ENCODE peak calls at places on chromosomes 12 and 14, in seven cellular contexts. K is IMR-90, W is H9, E is mesenchymal stem cell, Q is neuronal stem cell, T is mesendoderm, A is trophoblast cell. D is an unnamed sample.

GRCh38 chr14:67940894-67941455 is 121.4 kb downstream of the RAD51B start:
- DNase-seq in K (peak), W (no peak), T (no peak), E (peak), Q (peak), A (no peak), D (no peak)

GRCh38 chr12:90260136-90260535 is 551.5 kb upstream of the ATP2B1 start:
- DNase-seq in A (no peak), E (no peak), K (no peak), Q (no peak), T (no peak), W (no peak), D (no peak)

GRCh38 chr12:53172352-53172751 is 8.2 kb upstream of the ZNF740 start:
- DNase-seq in A (no peak), E (no peak), W (no peak), Q (no peak), T (no peak), K (peak), D (no peak)

GRCh38 chr12:69105101-69105613 is 134.2 kb upstream of the CPSF6 start:
- DNase-seq in W (no peak), K (no peak), T (no peak), Q (no peak), A (peak), E (no peak), D (no peak)

GRCh38 chr12:12398026-12398859 is 41.4 kb downstream of the BORCS5 start:
- DNase-seq in E (peak), T (no peak), W (no peak), K (peak), Q (no peak), A (peak), D (no peak)

GRCh38 chr12:40154381-40154780 is 48.5 kb upstream of the SLC2A13 start:
- DNase-seq in E (no peak), Q (no peak), K (no peak), W (no peak), T (no peak), A (no peak), D (no peak)

GRCh38 chr12:7583471-7583870 is 79.9 kb upstream of the CD163 start:
- DNase-seq in A (peak), K (no peak), T (no peak), Q (no peak), W (no peak), E (no peak), D (no peak)

GRCh38 chr14:56944397-56944796 is 134.1 kb upstream of the OTX2 start:
- DNase-seq in Q (no peak), K (no peak), E (no peak), W (no peak), T (no peak), A (no peak), D (no peak)

GRCh38 chr14:22159049-22159448 is 430.0 kb downstream of the DAD1 start:
- DNase-seq in K (no peak), A (peak), Q (no peak), T (no peak), E (no peak), W (no peak), D (no peak)

GRCh38 chr14:104392396-104393198 is 187.0 kb upstream of the C14orf180 start:
- DNase-seq in A (no peak), K (no peak), W (peak), Q (no peak), T (no peak), E (no peak), D (no peak)

GRCh38 chr12:117441751-117442150 is 80.3 kb upstream of the NOS1 start:
- DNase-seq in K (no peak), E (no peak), T (peak), W (peak), A (no peak), Q (no peak), D (no peak)

GRCh38 chr12:115095073-115095748 is 411.2 kb upstream of the TBX3 start:
- DNase-seq in A (no peak), K (no peak), Q (no peak), E (no peak), T (no peak), W (no peak), D (no peak)

GRCh38 chr12:122827258-122827657 is 8.0 kb upstream of the HIP1R start:
- DNase-seq in K (no peak), Q (no peak), A (no peak), T (no peak), W (no peak), E (no peak), D (no peak)

GRCh38 chr12:6383572-6384498 is at the start of gene LTBR:
- DNase-seq in W (peak), K (peak), E (peak), A (peak), T (peak), Q (no peak), D (peak)

GRCh38 chr12:109870648-109871047 is 9.7 kb downstream of the GLTP start:
- DNase-seq in K (peak), E (peak), Q (no peak), T (no peak), A (no peak), W (no peak), D (no peak)

GRCh38 chr12:91836264-91836663 is 309.4 kb downstream of the BTG1 start:
- DNase-seq in K (no peak), E (no peak), A (no peak), Q (no peak), T (no peak), W (no peak), D (no peak)

GRCh38 chr14:95533391-95533821 is 1.4 kb upstream of the GLRX5 start:
- DNase-seq in T (peak), A (peak), Q (no peak), K (peak), W (no peak), E (peak), D (no peak)

GRCh38 chr12:67766370-67766769 is 117.8 kb downstream of the DYRK2 start:
- DNase-seq in K (peak), A (peak), E (peak), W (no peak), T (peak), Q (no peak), D (no peak)

GRCh38 chr12:53344824-53345485 is 8.8 kb upstream of the SP7 start:
- DNase-seq in K (peak), A (peak), W (peak), Q (peak), E (peak), T (peak), D (no peak)

GRCh38 chr12:50102648-50103309 is 1.0 kb upstream of the GPD1 start:
- DNase-seq in K (no peak), A (no peak), Q (no peak), E (no peak), W (no peak), T (no peak), D (no peak)

GRCh38 chr12:31494455-31494854 is 96.5 kb downstream of the DENND5B start:
- DNase-seq in T (no peak), K (no peak), Q (no peak), E (no peak), A (no peak), W (no peak), D (no peak)

GRCh38 chr12:90305379-90305778 is 596.7 kb upstream of the ATP2B1 start:
- DNase-seq in W (peak), T (peak), A (peak), Q (no peak), E (no peak), K (no peak), D (no peak)

GRCh38 chr14:101780887-101781239 is 19.4 kb downstream of the PPP2R5C start:
- DNase-seq in T (peak), Q (no peak), A (no peak), W (peak), E (peak), K (no peak), D (no peak)

GRCh38 chr14:96051642-96052540 is 12.7 kb downstream of the C14orf132 start:
- DNase-seq in K (peak), Q (no peak), W (peak), A (peak), E (no peak), T (peak), D (peak)

GRCh38 chr14:61491224-61491623 is 169.8 kb downstream of the PRKCH start:
- DNase-seq in A (no peak), K (no peak), Q (no peak), W (no peak), E (no peak), T (no peak), D (no peak)

GRCh38 chr12:58242803-58243628 is 301.6 kb downstream of the ATP23 start:
- DNase-seq in A (no peak), W (no peak), Q (no peak), T (no peak), K (peak), E (no peak), D (no peak)

GRCh38 chr14:66046591-66046990 is 439.6 kb upstream of the CCDC196 start:
- DNase-seq in E (no peak), A (no peak), T (no peak), K (no peak), W (no peak), Q (no peak), D (no peak)

GRCh38 chr12:27801630-27802029 is 21.6 kb upstream of the MANSC4 start:
- DNase-seq in A (no peak), E (no peak), T (no peak), Q (no peak), W (no peak), K (no peak), D (no peak)

GRCh38 chr12:27800819-27801218 is 20.8 kb upstream of the MANSC4 start:
- DNase-seq in Q (no peak), K (no peak), W (no peak), T (no peak), A (no peak), E (no peak), D (no peak)

GRCh38 chr12:27796093-27796492 is 16.1 kb upstream of the MANSC4 start:
- DNase-seq in W (no peak), A (no peak), E (no peak), T (no peak), K (no peak), Q (no peak), D (no peak)

GRCh38 chr12:27794818-27795584 is 15.0 kb upstream of the MANSC4 start:
- DNase-seq in E (no peak), K (peak), A (peak), T (no peak), Q (no peak), W (no peak), D (no peak)

GRCh38 chr12:27797301-27798025 is 17.4 kb upstream of the MANSC4 start:
- DNase-seq in A (no peak), K (no peak), W (no peak), T (no peak), E (no peak), Q (no peak), D (no peak)
- H3K23ac ChIP-seq in A (no peak), K (no peak), W (no peak), T (no peak), E (no peak), Q (peak), D (no peak)

GRCh38 chr12:28497889-28498411 is 307.7 kb downstream of the CCDC91 start:
- DNase-seq in E (no peak), A (no peak), T (no peak), K (peak), W (no peak), Q (no peak), D (no peak)
- H3K23ac ChIP-seq in E (no peak), A (no peak), T (no peak), K (no peak), W (no peak), Q (no peak), D (no peak)

GRCh38 chr12:64178122-64178521 is 44.0 kb downstream of the KICS2 start:
- DNase-seq in K (peak), E (peak), W (no peak), A (peak), Q (no peak), T (no peak), D (no peak)
- H3K23ac ChIP-seq in K (peak), E (no peak), W (no peak), A (no peak), Q (no peak), T (no peak), D (no peak)

GRCh38 chr12:48883305-48884171 is 17.9 kb upstream of the RND1 start:
- DNase-seq in T (peak), K (peak), E (peak), A (no peak), W (peak), Q (peak), D (no peak)
- H3K23ac ChIP-seq in T (peak), K (peak), E (no peak), A (no peak), W (no peak), Q (no peak), D (no peak)

GRCh38 chr12:28442101-28442500 is 251.8 kb downstream of the CCDC91 start:
- DNase-seq in T (peak), Q (no peak), K (no peak), W (no peak), E (no peak), A (peak), D (no peak)
- H3K23ac ChIP-seq in T (no peak), Q (no peak), K (no peak), W (no peak), E (no peak), A (no peak), D (no peak)

GRCh38 chr12:124207049-124207448 is 87.8 kb upstream of the RFLNA start:
- DNase-seq in K (no peak), A (no peak), E (no peak), Q (no peak), T (no peak), W (no peak), D (no peak)

GRCh38 chr12:124208469-124208868 is 86.4 kb upstream of the RFLNA start:
- DNase-seq in K (no peak), T (no peak), A (no peak), E (no peak), W (no peak), Q (no peak), D (no peak)

GRCh38 chr12:124203176-124203575 is 91.7 kb upstream of the RFLNA start:
- DNase-seq in A (no peak), E (no peak), W (no peak), K (no peak), T (no peak), Q (no peak), D (no peak)

GRCh38 chr12:124207617-124208016 is 87.3 kb upstream of the RFLNA start:
- DNase-seq in K (no peak), T (no peak), A (no peak), W (no peak), E (no peak), Q (no peak), D (no peak)

DNA sequence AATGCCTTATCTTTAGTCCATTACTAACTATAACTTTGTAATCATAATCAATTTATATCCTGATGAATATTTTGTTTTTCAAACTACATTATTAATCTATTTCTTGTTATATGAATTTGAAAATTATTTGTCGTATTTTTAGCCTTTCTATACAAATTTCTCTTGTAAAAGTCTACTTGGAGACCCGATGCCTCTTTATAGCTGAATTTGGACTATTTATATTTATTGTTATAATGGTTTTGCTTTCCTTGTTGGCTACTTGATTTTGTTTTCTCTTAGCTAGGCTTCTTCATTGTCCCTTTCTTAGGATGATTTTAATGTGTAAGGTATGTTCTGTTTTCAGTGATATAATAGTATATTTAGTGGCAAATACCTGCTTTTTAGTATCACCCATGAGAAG is 89.5 kb upstream of the RFLNA start:
- DNase-seq in E (no peak), A (no peak), Q (no peak), W (no peak), T (no peak), K (no peak), D (no peak)
- H3K23ac ChIP-seq in E (no peak), A (no peak), Q (no peak), W (no peak), T (no peak), K (no peak), D (no peak)

GRCh38 chr14:74518221-74518620 is 24.7 kb downstream of the ISCA2 start:
- DNase-seq in E (no peak), T (no peak), Q (no peak), K (no peak), A (no peak), W (no peak), D (no peak)
- H3K23ac ChIP-seq in E (no peak), T (no peak), Q (no peak), K (no peak), A (no peak), W (no peak), D (no peak)

GRCh38 chr12:85280984-85281946 is 1.2 kb downstream of the ALX1 start:
- DNase-seq in A (peak), Q (peak), K (no peak), E (peak), T (peak), W (no peak), D (no peak)

GRCh38 chr12:85279449-85280137 is 427 bp upstream of the ALX1 start:
- DNase-seq in E (peak), Q (peak), K (no peak), T (peak), A (peak), W (peak), D (peak)

GRCh38 chr12:85283560-85283959 is 3.5 kb downstream of the ALX1 start:
- DNase-seq in A (no peak), T (no peak), W (no peak), Q (no peak), K (no peak), E (no peak), D (peak)

GRCh38 chr12:85280138-85280983 is at the start of gene ALX1:
- DNase-seq in W (peak), K (peak), A (peak), T (peak), Q (peak), E (peak), D (peak)

DNA sequence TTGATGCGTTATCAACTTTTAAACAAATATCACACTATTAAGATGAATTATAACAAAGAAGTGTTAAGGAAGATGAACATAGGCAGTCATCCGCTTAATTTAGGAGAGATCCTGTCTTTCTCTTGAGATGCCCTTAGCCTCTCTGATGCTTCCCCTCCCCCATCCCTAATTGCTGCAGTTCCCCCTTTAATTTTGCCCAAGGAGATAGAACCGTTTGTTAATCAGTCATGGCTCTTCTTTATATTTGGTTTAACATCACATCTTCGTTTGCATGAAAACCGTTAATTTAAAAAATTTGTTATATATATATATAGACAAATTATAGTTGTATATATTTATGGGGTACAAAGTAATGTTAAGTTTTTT is 1.9 kb downstream of the ALX1 start:
- DNase-seq in T (no peak), E (no peak), W (no peak), K (no peak), Q (no peak), A (no peak), D (no peak)
- H3K23ac ChIP-seq in T (no peak), E (no peak), W (no peak), K (no peak), Q (no peak), A (no peak), D (no peak)

DNA sequence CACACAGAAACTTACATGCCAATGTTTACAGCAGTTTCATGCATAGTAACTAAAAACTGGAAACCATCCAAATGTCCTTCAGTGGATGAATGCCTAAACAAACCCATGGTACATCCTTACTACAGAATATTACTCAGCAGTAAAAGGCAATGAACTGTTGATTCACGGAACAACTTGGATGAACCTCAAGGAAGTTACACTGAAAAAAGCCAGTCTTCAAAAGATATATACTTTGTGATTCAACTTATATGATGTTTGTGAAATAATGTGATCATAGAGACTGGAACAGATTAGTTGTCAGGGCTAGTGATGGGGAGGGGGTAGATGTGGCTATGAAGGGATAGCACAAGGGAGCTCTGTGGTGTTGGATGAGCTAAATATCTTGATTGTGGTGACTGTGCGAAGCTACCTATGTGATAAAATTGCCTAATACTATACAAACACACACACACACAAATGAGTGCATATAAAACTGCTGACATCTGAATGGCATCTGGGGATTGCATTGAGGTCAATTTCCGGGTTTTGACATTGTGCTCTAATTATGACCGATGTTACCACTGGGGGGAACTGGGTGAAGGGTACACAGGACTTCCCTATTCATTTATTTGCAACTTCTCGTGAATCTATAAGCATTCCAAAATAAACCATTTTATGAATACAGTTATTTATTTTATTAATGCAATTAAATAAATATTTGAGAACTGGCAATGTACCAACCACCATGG is 94.3 kb downstream of the RIN3 start:
- DNase-seq in E (peak), Q (no peak), T (no peak), A (no peak), W (no peak), K (peak), D (no peak)
- H3K23ac ChIP-seq in E (no peak), Q (no peak), T (no peak), A (no peak), W (no peak), K (no peak), D (no peak)

DNA sequence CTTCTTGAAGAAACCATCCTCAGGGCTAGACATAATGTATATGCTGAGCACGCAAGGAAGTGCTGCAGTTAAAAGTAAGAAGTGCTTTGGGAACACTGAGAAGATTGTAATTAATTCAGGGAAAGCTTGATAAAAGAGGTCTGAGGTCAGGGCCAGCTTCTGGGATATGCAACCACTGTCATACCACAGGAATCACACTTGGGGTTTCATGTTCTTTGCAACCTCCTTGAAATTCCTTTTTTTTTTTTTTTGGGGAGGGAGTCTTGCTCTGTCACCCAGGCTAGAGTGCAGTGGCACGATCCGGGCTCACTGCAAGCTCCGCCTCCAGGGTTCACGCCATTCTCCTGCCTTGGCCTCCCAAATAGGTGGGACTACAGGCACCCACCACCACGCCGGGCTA is 6.9 kb downstream of the PAH start:
- DNase-seq in Q (no peak), T (no peak), K (no peak), W (no peak), A (no peak), E (no peak), D (no peak)
- H3K23ac ChIP-seq in Q (no peak), T (no peak), K (no peak), W (no peak), A (no peak), E (no peak), D (no peak)